ENCODE peak calls at places on chromosomes 3 and 15, in six cellular contexts. Z, S, E, C, H and D are unnamed samples.

GRCh38 chr15:78880828-78881227 is 8.1 kb downstream of the MORF4L1 start:
- DNase-seq in Z (no peak), S (no peak), E (no peak), C (no peak), H (no peak), D (no peak)

GRCh38 chr3:124325248-124325647 is 333.3 kb upstream of the ROPN1 start:
- DNase-seq in Z (no peak), S (no peak), E (no peak), C (no peak), H (no peak), D (no peak)

GRCh38 chr3:124352143-124352528 is 360.2 kb upstream of the ROPN1 start:
- DNase-seq in Z (no peak), S (no peak), E (no peak), C (no peak), H (no peak), D (no peak)

GRCh38 chr3:124373524-124373923 is 356.7 kb upstream of the UMPS start:
- DNase-seq in Z (no peak), S (no peak), E (no peak), C (no peak), H (no peak), D (no peak)

GRCh38 chr3:109369510-109369909 is 32.2 kb upstream of the DPPA4 start:
- DNase-seq in Z (no peak), S (no peak), E (no peak), C (no peak), H (peak), D (peak)

GRCh38 chr3:174640932-174641331 is 218.2 kb upstream of the NAALADL2 start:
- DNase-seq in Z (no peak), S (no peak), E (no peak), C (no peak), H (no peak), D (no peak)

GRCh38 chr3:194481525-194482195 is 5.1 kb downstream of the ATP13A3 start:
- DNase-seq in Z (no peak), S (no peak), E (no peak), C (no peak), H (no peak), D (no peak)

GRCh38 chr3:159881828-159882309 is 106.8 kb upstream of the IL12A start:
- DNase-seq in Z (no peak), S (peak), E (no peak), C (no peak), H (no peak), D (peak)

GRCh38 chr15:45129651-45130129 is at the start of the genes DUOX1 and DUOXA1:
- DNase-seq in Z (no peak), S (no peak), E (no peak), C (no peak), H (peak), D (peak)

DNA sequence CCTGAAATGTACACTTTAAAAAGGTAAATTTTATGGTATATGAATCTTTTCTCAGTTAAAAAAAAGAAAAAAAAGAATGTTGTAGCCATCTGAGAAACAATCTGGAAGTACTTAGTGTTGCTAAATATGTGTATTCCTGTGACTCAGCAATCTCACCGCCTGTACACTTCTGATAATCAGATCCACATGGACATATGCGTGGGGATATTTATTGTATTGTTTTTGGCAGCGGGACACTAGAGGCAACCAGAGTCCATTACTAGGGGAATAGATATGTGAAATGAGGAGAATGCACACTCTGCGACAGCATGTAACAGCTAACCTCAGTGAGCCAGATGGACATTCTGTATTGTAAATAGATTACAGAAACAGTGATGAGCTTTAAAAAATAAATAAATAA is 65.4 kb downstream of the AQP9 start:
- DNase-seq in Z (no peak), S (peak), E (no peak), C (no peak), H (no peak), D (no peak)
- TF ChIP-seq POLR2AphosphoS5 in Z (no peak), S (peak), E (no peak), C (no peak), H (no peak), D (no peak)

GRCh38 chr3:128971421-128971820 is 22.5 kb downstream of the CFAP92 start:
- DNase-seq in Z (no peak), S (no peak), E (no peak), C (no peak), H (no peak), D (no peak)
- TF ChIP-seq POLR2AphosphoS5 in Z (no peak), S (no peak), E (no peak), C (no peak), H (no peak), D (no peak)

GRCh38 chr15:92653836-92654524 is 1.6 kb downstream of the FAM174B start:
- DNase-seq in Z (no peak), S (peak), E (no peak), C (no peak), H (no peak), D (no peak)
- TF ChIP-seq POLR2AphosphoS5 in Z (no peak), S (peak), E (no peak), C (no peak), H (no peak), D (no peak)

GRCh38 chr3:72234394-72234793 is 449.4 kb upstream of the PROK2 start:
- DNase-seq in Z (no peak), S (no peak), E (no peak), C (no peak), H (no peak), D (no peak)
- TF ChIP-seq POLR2AphosphoS5 in Z (no peak), S (no peak), E (no peak), C (no peak), H (no peak), D (no peak)

GRCh38 chr15:85396554-85396953 is 16.2 kb downstream of the AKAP13 start:
- DNase-seq in Z (no peak), S (no peak), E (no peak), C (no peak), H (no peak), D (no peak)
- TF ChIP-seq POLR2AphosphoS5 in Z (no peak), S (no peak), E (no peak), C (no peak), H (no peak), D (no peak)